ENCODE peak calls at places on chromosome 21, in six cellular contexts. R is endothelial cell of umbilical vein, N is vagina, H is uterus, T is transverse colon, F is body of pancreas. B is an unnamed sample.

GRCh38 chr21:46121286-46122221 is 23.6 kb downstream of the COL6A2 start:
- DNase-seq in N (no peak), F (no peak), H (peak), R (no peak), T (peak), B (no peak)

GRCh38 chr21:35232545-35233176 is 183.6 kb upstream of the RUNX1 start:
- DNase-seq in T (no peak), F (peak), H (no peak), R (peak), N (no peak), B (no peak)

GRCh38 chr21:17476006-17476405 is 36.8 kb upstream of the CXADR start:
- DNase-seq in T (no peak), R (no peak), F (peak), H (no peak), N (no peak), B (no peak)

GRCh38 chr21:21085206-21085605 is 87.0 kb downstream of the NCAM2 start:
- DNase-seq in R (no peak), F (no peak), N (no peak), T (no peak), H (no peak), B (no peak)

GRCh38 chr21:34520769-34521508 is 8.9 kb upstream of the KCNE1 start:
- DNase-seq in H (no peak), R (no peak), F (peak), N (no peak), T (no peak), B (no peak)

GRCh38 chr21:15472108-15472507 is 257.7 kb upstream of the USP25 start:
- DNase-seq in T (no peak), N (no peak), F (no peak), H (no peak), R (no peak), B (no peak)

GRCh38 chr21:45631540-45631939 is 12.0 kb upstream of the PCBP3 start:
- DNase-seq in N (peak), T (no peak), H (no peak), F (no peak), R (no peak), B (no peak)

GRCh38 chr21:37673801-37674575 is 242.3 kb downstream of the KCNJ6 start:
- DNase-seq in N (no peak), H (no peak), R (no peak), T (no peak), F (no peak), B (no peak)

GRCh38 chr21:26072891-26073615 is 97.5 kb downstream of the APP start:
- DNase-seq in H (no peak), T (no peak), R (no peak), N (no peak), F (no peak), B (no peak)

GRCh38 chr21:26140185-26140584 is 30.4 kb downstream of the APP start:
- DNase-seq in R (peak), H (peak), N (no peak), F (peak), T (peak), B (peak)

GRCh38 chr21:42038393-42038792 is 28.2 kb upstream of the ZBTB21 start:
- DNase-seq in T (no peak), F (no peak), R (no peak), N (no peak), H (no peak), B (no peak)
- TF ChIP-seq POLR2A in T (no peak), F (no peak), R (no peak), N (no peak), H (no peak), B (no peak)

GRCh38 chr21:39461419-39461818 is 9.6 kb downstream of the SH3BGR start:
- DNase-seq in N (no peak), H (no peak), F (no peak), T (no peak), R (no peak), B (no peak)

GRCh38 chr21:39467746-39468145 is 16.0 kb downstream of the SH3BGR start:
- DNase-seq in T (no peak), F (no peak), H (no peak), R (no peak), N (no peak), B (no peak)

GRCh38 chr21:39463308-39463707 is 11.5 kb downstream of the SH3BGR start:
- DNase-seq in H (no peak), R (no peak), F (no peak), N (no peak), T (no peak), B (no peak)
- TF ChIP-seq CTCF in H (no peak), R (no peak), F (no peak), N (no peak), T (no peak), B (no peak)

DNA sequence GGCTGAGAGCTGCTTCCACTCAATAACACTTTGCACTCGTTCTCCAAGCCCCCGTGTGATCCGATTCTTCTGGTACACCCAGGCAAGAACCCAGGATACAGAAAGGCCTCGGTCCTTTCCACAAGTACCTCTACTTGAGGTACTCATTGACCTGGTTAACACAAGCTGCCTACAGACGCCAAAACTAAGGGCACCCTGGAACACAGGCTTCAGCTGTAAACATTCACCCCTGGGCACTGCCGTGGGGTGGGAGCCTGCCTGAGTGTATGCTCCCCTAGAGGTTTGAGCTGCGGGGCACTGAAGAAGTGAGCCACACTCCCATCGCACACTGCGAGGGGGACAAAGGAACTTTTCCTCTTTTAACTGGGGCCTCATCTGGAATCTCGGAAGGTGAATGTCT is 30.5 kb downstream of the LRRC3 start:
- DNase-seq in H (no peak), T (no peak), F (no peak), R (peak), N (no peak), B (no peak)
- H3K4me3 ChIP-seq in H (peak), T (no peak), F (no peak), R (peak), N (no peak), B (peak)

GRCh38 chr21:43280949-43281633 is 112.3 kb downstream of the CRYAA start:
- DNase-seq in F (no peak), H (no peak), N (no peak), R (no peak), T (no peak), B (no peak)

GRCh38 chr21:43278359-43278758 is 109.6 kb downstream of the CRYAA start:
- DNase-seq in N (no peak), F (no peak), H (no peak), R (no peak), T (no peak), B (no peak)

GRCh38 chr21:43279578-43279894 is 110.7 kb downstream of the CRYAA start:
- DNase-seq in N (no peak), H (no peak), T (no peak), R (no peak), F (no peak), B (no peak)

GRCh38 chr21:43277481-43278351 is 108.9 kb downstream of the CRYAA start:
- DNase-seq in T (no peak), F (no peak), N (no peak), R (no peak), H (no peak), B (no peak)

DNA sequence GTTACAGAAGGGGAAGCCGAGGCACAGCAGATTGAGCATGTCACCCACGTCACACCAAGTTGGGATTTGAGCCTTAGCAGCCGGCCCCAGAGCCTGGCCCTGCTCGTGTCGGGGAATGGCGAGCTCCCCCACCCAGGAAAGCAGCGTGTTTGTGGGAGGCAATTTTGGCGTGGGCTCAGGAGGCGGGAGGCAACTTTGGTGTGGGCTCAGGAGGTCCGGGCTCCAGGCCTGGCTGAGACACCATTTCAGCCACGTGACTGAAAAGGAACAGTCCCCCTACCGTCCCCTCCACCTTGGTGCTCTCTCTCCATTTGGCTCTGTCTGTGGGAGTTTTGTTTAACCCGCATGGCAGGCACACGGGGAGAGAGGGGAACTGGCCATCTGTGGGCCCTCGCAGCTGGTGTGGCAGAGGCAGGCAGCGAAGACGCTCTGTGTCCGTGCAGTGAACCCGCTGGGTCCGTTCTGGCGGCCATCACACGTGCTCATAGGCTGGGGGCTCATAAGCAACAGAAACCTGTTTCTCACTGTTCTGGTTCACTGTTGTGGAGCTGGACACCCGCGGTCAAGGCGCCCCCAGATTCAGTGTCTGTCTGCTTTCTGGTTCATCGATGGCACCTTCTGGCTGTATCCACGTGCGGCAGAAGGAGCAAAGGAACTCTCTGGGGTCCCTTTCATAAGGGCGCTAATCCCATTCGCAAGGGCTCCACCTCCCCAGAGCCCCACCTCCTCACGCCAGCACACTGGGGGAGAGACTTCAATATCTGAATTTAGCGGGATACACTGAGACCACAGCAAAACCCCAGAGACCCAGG is 110.2 kb downstream of the CRYAA start:
- DNase-seq in N (no peak), F (no peak), R (no peak), H (no peak), T (no peak), B (no peak)
- TF ChIP-seq POLR2A in N (no peak), F (no peak), R (no peak), H (no peak), T (no peak), B (no peak)